ENCODE peak calls at places on chromosomes 12 and 14, in five cellular contexts. J is stimulated activated CD8-positive, alpha-beta memory T cell treated with anti-CD3 and anti-CD28 coated beads, Interleukin-7, amount 100 ng/mL, for 24 hours; H is NCI-H1105 treated with DMSO at 0.1 percent for 48 hours; I is activated CD8-positive, alpha-beta memory T cell treated with anti-CD3 and anti-CD28 coated beads for 1 hour; W is NCI-H526. C is an unnamed sample.

GRCh38 chr12:94566345-94566744 is 84.0 kb downstream of the TMCC3 start:
- DNase-seq in J (no peak), H (no peak), I (no peak), W (peak), C (no peak)

GRCh38 chr12:121530600-121531355 is 50.0 kb downstream of the KDM2B start:
- DNase-seq in J (peak), H (no peak), I (peak), W (no peak), C (no peak)

GRCh38 chr12:107349008-107349747 is 255.8 kb upstream of the CRY1 start:
- DNase-seq in J (no peak), H (peak), I (no peak), W (no peak), C (peak)

GRCh38 chr14:33528655-33529054 is 422.2 kb downstream of the EGLN3 start:
- DNase-seq in J (no peak), H (no peak), I (no peak), W (no peak), C (no peak)

GRCh38 chr12:110937104-110937641 is 16.8 kb upstream of the MYL2 start:
- DNase-seq in J (peak), H (no peak), I (peak), W (peak), C (no peak)

GRCh38 chr12:103848132-103848531 is 7.1 kb upstream of the NT5DC3 start:
- DNase-seq in J (no peak), H (no peak), I (no peak), W (no peak), C (no peak)

GRCh38 chr14:64812412-64812811 is 67.3 kb downstream of the SPTB start:
- DNase-seq in J (no peak), H (peak), I (no peak), W (no peak), C (no peak)

GRCh38 chr14:66507181-66507721 is 696 bp upstream of the GPHN start:
- DNase-seq in J (no peak), H (peak), I (no peak), W (peak), C (peak)

GRCh38 chr14:61472801-61473376 is 151.5 kb downstream of the PRKCH start:
- DNase-seq in J (peak), H (no peak), I (peak), W (no peak), C (no peak)

GRCh38 chr12:54258286-54258685 is 21.6 kb downstream of the CBX5 start:
- DNase-seq in J (no peak), H (no peak), I (no peak), W (no peak), C (no peak)

GRCh38 chr12:28316067-28316466 is 125.8 kb downstream of the CCDC91 start:
- DNase-seq in J (no peak), H (no peak), I (no peak), W (no peak), C (no peak)

GRCh38 chr12:120972870-120973543 is 5.3 kb upstream of the HNF1A start:
- DNase-seq in J (no peak), H (no peak), I (no peak), W (peak), C (no peak)

GRCh38 chr14:25298238-25298637 is 248.3 kb upstream of the STXBP6 start:
- DNase-seq in J (no peak), H (no peak), I (no peak), W (no peak), C (no peak)

GRCh38 chr14:31930493-31931225 is 146.4 kb upstream of the ARHGAP5 start:
- DNase-seq in J (no peak), H (no peak), I (no peak), W (no peak), C (no peak)

GRCh38 chr12:132827763-132828703 is 636 bp downstream of the GOLGA3 start:
- DNase-seq in J (no peak), H (no peak), I (no peak), W (no peak), C (peak)

GRCh38 chr14:90159147-90159546 is 97.2 kb upstream of the PSMC1 start:
- DNase-seq in J (no peak), H (no peak), I (no peak), W (no peak), C (no peak)

GRCh38 chr12:108586306-108586705 is 11.6 kb downstream of the TMEM119 start:
- DNase-seq in J (no peak), H (no peak), I (no peak), W (no peak), C (no peak)

GRCh38 chr12:126719886-126720666 is 1546.9 kb upstream of the TMEM132C start:
- DNase-seq in J (no peak), H (no peak), I (no peak), W (no peak), C (no peak)

GRCh38 chr12:99529966-99530365 is 117.6 kb upstream of the GARIN6 start:
- DNase-seq in J (no peak), H (no peak), I (no peak), W (no peak), C (peak)

GRCh38 chr12:50517456-50518048 is 12.8 kb downstream of the DIP2B start:
- DNase-seq in J (no peak), H (no peak), I (no peak), W (no peak), C (no peak)

GRCh38 chr12:19431407-19432308 is 7.6 kb upstream of the AEBP2 start:
- DNase-seq in J (no peak), H (peak), I (no peak), W (peak), C (peak)

GRCh38 chr12:51442324-51442723 is 17.7 kb downstream of the SLC4A8 start:
- DNase-seq in J (no peak), H (no peak), I (no peak), W (no peak), C (no peak)

GRCh38 chr12:92471551-92471950 is 231.2 kb upstream of the PLEKHG7 start:
- DNase-seq in J (no peak), H (no peak), I (no peak), W (no peak), C (no peak)

GRCh38 chr14:102655154-102655553 is 62.7 kb downstream of the RCOR1 start:
- DNase-seq in J (no peak), H (no peak), I (no peak), W (no peak), C (peak)

GRCh38 chr12:104457746-104458644 is 1.2 kb downstream of the CHST11 start:
- DNase-seq in J (no peak), H (peak), I (no peak), W (peak), C (no peak)

GRCh38 chr12:4224211-4224878 is 49.2 kb upstream of the CCND2 start:
- DNase-seq in J (no peak), H (no peak), I (no peak), W (no peak), C (no peak)

GRCh38 chr14:50875359-50876090 is 3.7 kb downstream of the ABHD12B start:
- DNase-seq in J (peak), H (no peak), I (no peak), W (no peak), C (no peak)

GRCh38 chr12:129296636-129297035 is 443.4 kb downstream of the GLT1D1 start:
- DNase-seq in J (no peak), H (no peak), I (no peak), W (no peak), C (no peak)

GRCh38 chr14:52013984-52014600 is 24.7 kb downstream of the RTRAF start:
- DNase-seq in J (no peak), H (no peak), I (no peak), W (no peak), C (no peak)

GRCh38 chr14:93981316-93981715 is 4.9 kb upstream of the ASB2 start:
- DNase-seq in J (no peak), H (no peak), I (no peak), W (no peak), C (no peak)

GRCh38 chr12:64618953-64619590 is 8.8 kb downstream of the RASSF3 start:
- DNase-seq in J (no peak), H (no peak), I (no peak), W (no peak), C (no peak)

GRCh38 chr14:59407246-59407615 is 57.9 kb downstream of the GPR135 start:
- DNase-seq in J (no peak), H (no peak), I (no peak), W (no peak), C (peak)

GRCh38 chr14:102028733-102029132 is 58.1 kb downstream of the HSP90AA1 start:
- DNase-seq in J (no peak), H (no peak), I (no peak), W (no peak), C (peak)

GRCh38 chr14:74670726-74671125 is 42.2 kb downstream of the AREL1 start:
- DNase-seq in J (no peak), H (no peak), I (no peak), W (no peak), C (no peak)

GRCh38 chr14:60722163-60722835 is 1.9 kb downstream of the SIX4 start:
- DNase-seq in J (no peak), H (peak), I (no peak), W (peak), C (no peak)

GRCh38 chr12:93766802-93767523 is 89.8 kb downstream of the CRADD start:
- DNase-seq in J (no peak), H (no peak), I (no peak), W (peak), C (no peak)